ENCODE peak calls at places on chromosome 9, in six cellular contexts. N, L, O, C, W and F are unnamed samples.
A peak's percentile ranks its signal among the peaks of the same experiment; 100 is the strongest.

GRCh38 chr9:71001780-71002386 is 119.5 kb downstream of the TRPM3 start:
- DNase-seq in W (peak; percentile 49), C (no peak), N (peak; percentile 14), L (no peak), O (peak; percentile 10), F (no peak)

GRCh38 chr9:38017149-38017884 is 51.7 kb downstream of the SHB start:
- DNase-seq in N (peak; percentile 86), L (peak; percentile 81), C (peak; percentile 77), O (peak; percentile 73), W (peak; percentile 84), F (no peak)

GRCh38 chr9:103361906-103362305 is 366.8 kb downstream of the CYLC2 start:
- DNase-seq in L (no peak), O (no peak), W (no peak), N (no peak), C (no peak), F (no peak)

GRCh38 chr9:86563350-86563749 is 209.1 kb upstream of the TUT7 start:
- DNase-seq in L (no peak), W (no peak), O (no peak), C (no peak), N (no peak), F (no peak)

GRCh38 chr9:124040935-124041816 is 29.6 kb downstream of the LHX2 start:
- DNase-seq in W (peak; percentile 65), C (peak; percentile 44), L (peak; percentile 62), O (peak; percentile 24), N (peak; percentile 85), F (no peak)

GRCh38 chr9:81758123-81758797 is 68.9 kb upstream of the TLE1 start:
- DNase-seq in O (no peak), L (no peak), W (no peak), C (no peak), N (no peak), F (no peak)

GRCh38 chr9:95874989-95875304 is 544 bp upstream of the ERCC6L2 start:
- DNase-seq in C (peak; percentile 54), O (peak; percentile 63), W (peak; percentile 44), L (peak; percentile 79), N (peak; percentile 86), F (peak; percentile 6)

GRCh38 chr9:14435871-14436270 is 121.9 kb upstream of the NFIB start:
- DNase-seq in L (no peak), C (no peak), O (no peak), W (no peak), N (no peak), F (no peak)

GRCh38 chr9:80320916-80321315 is 749.2 kb downstream of the TLE4 start:
- DNase-seq in N (no peak), O (no peak), W (no peak), L (no peak), C (peak; percentile 19), F (no peak)

GRCh38 chr9:73869261-73869660 is 627.9 kb upstream of the RORB start:
- DNase-seq in L (no peak), O (no peak), N (no peak), W (peak; percentile 27), C (no peak), F (no peak)

GRCh38 chr9:77907581-77907980 is 124.0 kb downstream of the GNAQ start:
- DNase-seq in N (no peak), C (no peak), O (no peak), W (no peak), L (no peak), F (no peak)

GRCh38 chr9:114416290-114416689 is 28.5 kb upstream of the AKNA start:
- DNase-seq in W (no peak), O (no peak), L (peak; percentile 7), N (no peak), C (no peak), F (no peak)

GRCh38 chr9:121861501-121862180 is 210.2 kb downstream of the DAB2IP start:
- DNase-seq in C (no peak), L (no peak), W (peak; percentile 35), O (peak; percentile 50), N (peak; percentile 69), F (no peak)

GRCh38 chr9:129412814-129413536 is 207.9 kb downstream of the C9orf50 start:
- DNase-seq in C (peak; percentile 44), W (peak; percentile 67), N (peak; percentile 91), O (peak; percentile 86), L (peak; percentile 60), F (peak; percentile 67)

GRCh38 chr9:3419892-3420291 is 105.9 kb downstream of the RFX3 start:
- DNase-seq in N (no peak), O (no peak), L (no peak), W (no peak), C (no peak), F (no peak)

DNA sequence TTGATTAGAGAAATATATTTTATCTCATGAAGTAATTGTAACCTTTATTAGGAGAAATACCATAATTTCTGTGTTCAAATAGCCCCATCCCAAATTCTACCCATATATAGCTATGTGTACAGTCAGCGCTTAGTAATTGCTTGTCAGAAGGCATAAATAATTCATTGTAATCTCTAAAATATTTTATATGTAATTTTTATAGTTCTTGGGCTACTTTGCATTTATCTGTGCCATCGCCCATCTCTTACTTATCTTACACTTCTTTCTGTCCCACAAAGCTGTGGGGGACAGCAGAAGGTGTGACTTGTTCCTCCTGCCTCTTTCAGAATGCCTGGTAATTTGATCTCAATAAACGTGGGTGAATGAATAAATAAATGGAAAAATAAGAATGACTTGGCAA is 5.5 kb downstream of the ADAMTSL1 start:
- DNase-seq in W (no peak), N (no peak), L (no peak), O (no peak), C (no peak), F (no peak)
- H3K27ac ChIP-seq in W (no peak overlapping the region), N (no peak overlapping the region), L (no peak overlapping the region), O (no peak overlapping the region), C (peak overlapping the region; percentile 64), F (peak overlapping the region; percentile 75)

DNA sequence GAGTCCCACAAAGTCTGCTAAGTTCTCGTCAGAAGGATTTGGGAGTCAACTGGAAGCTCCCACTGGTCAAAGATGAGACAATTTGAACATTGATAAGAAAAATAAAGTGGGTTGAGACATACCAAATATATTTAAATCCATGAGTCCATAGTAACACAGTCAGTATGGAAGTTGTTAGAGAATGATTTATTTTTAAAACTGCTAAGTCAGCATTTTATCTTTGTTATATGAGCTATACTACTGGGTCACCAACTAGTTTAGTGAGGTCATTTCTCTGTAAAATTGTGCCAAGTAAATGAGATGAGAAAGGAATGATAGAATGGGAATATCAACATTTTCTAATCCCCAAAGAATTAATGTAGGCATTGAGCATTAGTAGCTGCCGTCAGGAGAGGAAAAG is 60.1 kb downstream of the UHRF2 start:
- DNase-seq in L (no peak), W (no peak), N (no peak), C (no peak), O (no peak), F (no peak)
- H3K9me3 ChIP-seq in L (no peaks in the 10 kb centered on the region), W (no peaks in the 10 kb centered on the region), N (no peaks in the 10 kb centered on the region), C (no peaks in the 10 kb centered on the region), O (no peaks in the 10 kb centered on the region), F (no peaks in the 10 kb centered on the region)

GRCh38 chr9:135887021-135887507 is 20.3 kb downstream of the CAMSAP1 start:
- DNase-seq in L (peak; percentile 55), W (peak; percentile 24), O (peak; percentile 50), C (peak; percentile 54), N (peak; percentile 71), F (peak; percentile 35)
- H3K4me1 ChIP-seq in L (peaks cover 61% of the 10 kb centered on the region), W (peaks cover 72% of the 10 kb centered on the region), O (peaks cover 74% of the 10 kb centered on the region), C (peaks cover 25% of the 10 kb centered on the region), N (peaks cover 32% of the 10 kb centered on the region), F (peaks cover 41% of the 10 kb centered on the region)

DNA sequence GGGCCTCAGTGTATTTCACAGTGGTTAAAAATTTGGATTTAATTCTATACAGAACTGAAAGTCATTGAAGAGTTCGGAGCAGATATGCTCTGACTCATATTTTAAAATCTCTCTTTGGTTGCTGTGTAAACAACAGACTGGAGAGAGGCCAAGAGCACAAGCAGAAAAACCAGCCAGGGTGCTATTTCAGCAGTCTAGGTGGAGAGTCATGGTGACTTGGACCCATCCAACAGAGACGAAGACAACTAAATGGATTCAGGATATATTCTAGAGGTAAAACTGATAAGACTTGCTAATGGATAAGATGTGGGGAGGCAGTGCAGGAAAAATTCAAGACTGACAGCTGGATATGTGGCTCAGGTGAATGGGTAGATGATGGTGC is 168.9 kb downstream of the MAPKAP1 start:
- DNase-seq in W (peak; percentile 74), L (no peak), N (no peak), O (peak; percentile 30), C (peak; percentile 47), F (no peak)
- H3K27ac ChIP-seq in W (peak overlapping the region; percentile 69), L (peak overlapping the region; percentile 28), N (no peak overlapping the region), O (peak overlapping the region; percentile 0), C (peak overlapping the region; percentile 17), F (no peak overlapping the region)

GRCh38 chr9:111542497-111543254 is 17.7 kb downstream of the ZNF483 start:
- DNase-seq in N (no peak), L (no peak), C (no peak), O (no peak), W (no peak), F (no peak)
- H3K9me3 ChIP-seq in N (peaks cover 10% of the 10 kb centered on the region), L (peaks cover 99% of the 10 kb centered on the region), C (peaks cover 42% of the 10 kb centered on the region), O (peaks cover 6% of the 10 kb centered on the region), W (peaks cover 93% of the 10 kb centered on the region), F (peaks cover 96% of the 10 kb centered on the region)

GRCh38 chr9:135995816-135996215 is 34.6 kb upstream of the UBAC1 start:
- DNase-seq in L (no peak), O (no peak), C (no peak), N (no peak), W (no peak), F (no peak)
- H3K4me1 ChIP-seq in L (peaks cover 51% of the 10 kb centered on the region), O (peaks cover 38% of the 10 kb centered on the region), C (peaks cover 32% of the 10 kb centered on the region), N (no peaks in the 10 kb centered on the region), W (peaks cover 45% of the 10 kb centered on the region), F (peaks cover 16% of the 10 kb centered on the region)

GRCh38 chr9:137236238-137236935 is 4.7 kb upstream of the TUBB4B start:
- DNase-seq in O (peak; percentile 85), W (peak; percentile 93), L (peak; percentile 93), C (peak; percentile 92), N (peak; percentile 95), F (peak; percentile 45)
- H3K27ac ChIP-seq in O (peak overlapping the region; percentile 8), W (no peak overlapping the region), L (no peak overlapping the region), C (no peak overlapping the region), N (no peak overlapping the region), F (no peak overlapping the region)

GRCh38 chr9:112648624-112649023 is 69.3 kb downstream of the INIP start:
- DNase-seq in C (no peak), L (no peak), N (no peak), O (no peak), W (no peak), F (no peak)

GRCh38 chr9:112640311-112640710 is 77.6 kb downstream of the INIP start:
- DNase-seq in W (no peak), C (no peak), L (no peak), N (no peak), O (no peak), F (no peak)

GRCh38 chr9:112642126-112642525 is 75.8 kb downstream of the INIP start:
- DNase-seq in O (peak; percentile 11), C (no peak), N (no peak), L (no peak), W (no peak), F (no peak)

GRCh38 chr9:112647596-112647995 is 70.3 kb downstream of the INIP start:
- DNase-seq in O (no peak), C (no peak), L (no peak), W (no peak), N (no peak), F (no peak)

GRCh38 chr9:112644449-112644965 is 73.4 kb downstream of the INIP start:
- DNase-seq in O (no peak), W (no peak), N (no peak), L (no peak), C (no peak), F (no peak)
- H3K9me3 ChIP-seq in O (no peaks in the 10 kb centered on the region), W (peaks cover 12% of the 10 kb centered on the region), N (peaks cover 2% of the 10 kb centered on the region), L (peaks cover 17% of the 10 kb centered on the region), C (peaks cover 20% of the 10 kb centered on the region), F (peaks cover 17% of the 10 kb centered on the region)

GRCh38 chr9:130861372-130862180 is 26.5 kb downstream of the ABL1 start:
- DNase-seq in C (no peak), O (no peak), L (no peak), N (no peak), W (no peak), F (no peak)
- H3K4me1 ChIP-seq in C (peaks cover 42% of the 10 kb centered on the region), O (peaks cover 71% of the 10 kb centered on the region), L (peaks cover 18% of the 10 kb centered on the region), N (peaks cover 12% of the 10 kb centered on the region), W (peaks cover 76% of the 10 kb centered on the region), F (peaks cover 49% of the 10 kb centered on the region)